ENCODE peak calls at places on chromosomes 5 and 9, in five cellular contexts. J is HCT116, Z is body of pancreas, L is Peyer's patch, H is AG04450. A is an unnamed sample. For H3K27me3, the result is how much of the 10 kb centered on the place peaks cover.

GRCh38 chr5:16936150-16937022 is at the start of gene MYO10:
- DNase-seq in J (no peak), Z (peak), L (peak), H (peak), A (no peak)

GRCh38 chr5:17099946-17100345 is 117.5 kb upstream of the BASP1 start:
- DNase-seq in J (no peak), Z (no peak), L (no peak), H (no peak), A (no peak)

GRCh38 chr5:155200608-155201007 is 187.1 kb downstream of the KIF4B start:
- DNase-seq in J (no peak), Z (no peak), L (no peak), H (no peak), A (no peak)

GRCh38 chr5:133957591-133957990 is 10.8 kb downstream of the C5orf15 start:
- DNase-seq in J (no peak), Z (no peak), L (no peak), H (no peak), A (no peak)

GRCh38 chr5:40106847-40107246 is 572.9 kb upstream of the PTGER4 start:
- DNase-seq in J (no peak), Z (no peak), L (no peak), H (no peak), A (no peak)

GRCh38 chr5:79111387-79111959 is at the start of gene BHMT:
- DNase-seq in J (no peak), Z (no peak), L (no peak), H (no peak), A (no peak)

GRCh38 chr5:41617843-41618515 is 107.6 kb upstream of the PLCXD3 start:
- DNase-seq in J (no peak), Z (no peak), L (no peak), H (no peak), A (no peak)

GRCh38 chr9:94479757-94480156 is 75.1 kb upstream of the PCAT7 start:
- DNase-seq in J (no peak), Z (no peak), L (no peak), H (no peak), A (no peak)

GRCh38 chr9:128895556-128895955 is 13.6 kb downstream of the LRRC8A start:
- DNase-seq in J (no peak), Z (no peak), L (no peak), H (no peak), A (no peak)

DNA sequence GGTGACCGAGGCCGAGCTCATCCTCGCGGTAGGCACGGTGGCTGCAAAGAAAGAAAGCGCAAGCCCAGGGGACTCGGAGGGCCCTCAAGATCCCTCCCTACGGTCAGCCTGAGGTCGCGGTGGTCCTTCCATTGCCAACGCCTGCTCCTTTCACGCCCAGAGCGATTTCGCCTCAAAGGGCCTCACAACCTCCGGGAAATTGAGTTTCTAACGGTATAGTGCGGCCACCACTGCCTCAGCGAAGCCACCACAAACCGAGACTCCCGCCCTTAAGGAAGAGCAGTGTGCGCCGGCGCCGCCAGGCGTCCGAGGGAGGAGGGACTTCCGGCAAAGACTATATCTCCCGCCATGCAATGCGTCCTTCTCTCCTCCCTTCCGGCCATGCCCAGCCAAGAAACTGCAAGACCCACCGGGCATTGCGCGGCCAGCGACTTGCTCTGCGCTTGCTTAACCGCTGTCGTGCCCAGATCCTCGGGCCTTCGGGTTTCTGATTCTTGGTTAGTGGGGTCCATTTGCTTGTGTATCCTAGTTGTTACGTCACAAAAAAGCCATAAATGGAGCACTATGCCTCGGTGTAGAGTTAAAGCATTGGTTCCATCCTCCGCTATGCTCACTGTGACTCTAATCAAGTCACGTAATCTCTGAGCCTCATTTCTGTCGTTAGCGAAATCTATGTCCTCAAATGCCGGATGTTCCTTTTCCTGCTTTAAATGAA is at the start of gene HAUS6:
- DNase-seq in J (peak), Z (peak), L (peak), H (peak), A (peak)
- TF ChIP-seq CTCF in J (peak), Z (peak), L (peak), H (peak), A (peak)

DNA sequence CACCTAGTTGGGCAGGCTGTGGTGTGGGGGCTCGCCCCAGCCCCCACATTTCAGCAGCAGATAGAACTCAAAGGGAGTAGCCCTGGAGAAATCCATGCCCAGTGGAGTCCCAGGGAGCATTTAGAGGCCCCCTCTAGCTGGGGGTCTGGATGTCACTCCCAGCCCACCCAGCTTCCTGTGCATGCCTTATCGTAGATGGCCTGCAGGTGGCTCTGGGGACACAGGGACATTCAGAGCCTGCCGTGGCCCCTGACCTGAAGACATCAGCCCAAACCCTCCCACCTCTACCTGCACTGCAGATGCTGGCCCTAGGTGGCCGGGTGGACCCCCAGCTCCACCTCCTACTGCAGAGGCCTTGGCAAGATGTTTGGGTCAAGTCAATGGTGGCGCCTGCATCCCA is 49.0 kb upstream of the LMX1B start:
- DNase-seq in J (no peak), Z (no peak), L (no peak), H (no peak), A (no peak)
- H3K27me3 ChIP-seq in J (under half), Z (under half), L (under half), H (under half), A (under half)

GRCh38 chr5:10229306-10230048 is 20.2 kb downstream of the ATPSCKMT start:
- DNase-seq in J (no peak), Z (no peak), L (no peak), H (no peak), A (peak)
- TF ChIP-seq CTCF in J (peak), Z (no peak), L (no peak), H (peak), A (peak)

GRCh38 chr5:96189987-96190386 is 228.3 kb upstream of the ELL2 start:
- DNase-seq in J (no peak), Z (no peak), L (no peak), H (no peak), A (no peak)

GRCh38 chr5:96189028-96189826 is 227.6 kb upstream of the ELL2 start:
- DNase-seq in J (no peak), Z (no peak), L (no peak), H (no peak), A (no peak)

DNA sequence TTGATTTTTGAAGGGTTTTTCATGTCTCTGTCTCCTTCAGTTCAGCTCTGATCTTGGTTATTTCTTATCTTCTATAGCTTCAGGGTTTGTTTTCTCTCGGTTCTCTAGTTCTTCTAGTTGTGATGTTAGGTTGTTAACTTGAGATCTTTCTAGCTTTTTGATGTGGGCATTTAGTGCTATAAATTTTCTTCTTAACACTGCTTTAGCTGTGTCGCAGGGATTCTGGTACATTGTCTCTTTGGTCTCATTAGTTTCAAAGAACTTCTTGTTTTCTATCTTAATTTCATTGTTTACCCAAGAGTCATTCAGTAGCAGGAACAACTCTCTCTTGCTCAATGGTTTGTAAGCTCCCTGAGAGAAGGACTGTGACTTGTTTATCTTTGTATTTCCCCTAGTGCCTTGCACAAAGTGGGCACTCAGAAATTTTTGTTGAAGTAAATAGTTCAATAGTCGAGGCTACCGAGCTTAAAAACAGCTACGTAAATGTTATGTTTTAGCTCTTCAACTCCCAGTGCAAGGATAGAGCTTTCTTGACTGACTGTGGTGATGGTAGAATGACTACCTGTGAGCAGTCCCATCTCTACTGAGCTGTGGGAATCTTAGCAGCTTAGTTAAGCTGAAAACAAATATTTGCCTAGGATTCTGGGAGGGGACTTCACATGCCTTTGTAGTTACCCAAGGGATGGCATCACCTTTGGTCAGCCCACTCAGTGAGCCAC is 225.8 kb upstream of the ELL2 start:
- DNase-seq in J (no peak), Z (no peak), L (no peak), H (no peak), A (no peak)
- H3K27me3 ChIP-seq in J (under half), Z (under half), L (under half), H (under half), A (under half)

GRCh38 chr9:134641173-134641985 is at the start of gene COL5A1:
- DNase-seq in J (no peak), Z (peak), L (peak), H (peak), A (peak)
- TF ChIP-seq CTCF in J (no peak), Z (no peak), L (no peak), H (no peak), A (peak)

DNA sequence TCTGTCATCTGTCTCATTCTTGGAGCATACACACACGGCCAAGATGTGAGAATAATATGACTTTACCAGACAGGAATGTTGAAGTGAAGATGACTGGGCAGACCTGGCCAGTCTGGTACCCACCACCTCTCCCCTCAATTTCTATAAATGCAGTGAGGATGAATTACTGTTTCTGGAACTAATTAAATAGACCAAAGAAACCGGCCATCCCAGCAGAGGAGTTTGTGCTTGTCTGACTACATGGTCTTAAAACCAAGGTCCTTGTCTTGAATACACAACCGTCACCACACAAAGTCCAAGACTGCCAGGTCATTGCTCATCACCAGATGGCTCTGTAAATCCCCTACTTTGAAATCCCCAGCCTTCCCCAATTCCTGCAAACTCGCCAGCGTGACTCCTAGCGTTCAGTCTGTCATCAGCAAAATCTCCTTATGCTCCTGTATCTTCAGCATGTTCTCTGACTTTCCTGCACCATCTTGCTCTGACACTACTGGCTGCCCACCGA is 147.2 kb downstream of the PDE4D start:
- DNase-seq in J (no peak), Z (no peak), L (peak), H (no peak), A (no peak)
- H3K27me3 ChIP-seq in J (under half), Z (under half), L (under half), H (under half), A (under half)

GRCh38 chr9:131298341-131298740 is 8.8 kb downstream of the PLPP7 start:
- DNase-seq in J (no peak), Z (no peak), L (no peak), H (no peak), A (no peak)
- TF ChIP-seq CTCF in J (no peak), Z (no peak), L (no peak), H (no peak), A (no peak)

DNA sequence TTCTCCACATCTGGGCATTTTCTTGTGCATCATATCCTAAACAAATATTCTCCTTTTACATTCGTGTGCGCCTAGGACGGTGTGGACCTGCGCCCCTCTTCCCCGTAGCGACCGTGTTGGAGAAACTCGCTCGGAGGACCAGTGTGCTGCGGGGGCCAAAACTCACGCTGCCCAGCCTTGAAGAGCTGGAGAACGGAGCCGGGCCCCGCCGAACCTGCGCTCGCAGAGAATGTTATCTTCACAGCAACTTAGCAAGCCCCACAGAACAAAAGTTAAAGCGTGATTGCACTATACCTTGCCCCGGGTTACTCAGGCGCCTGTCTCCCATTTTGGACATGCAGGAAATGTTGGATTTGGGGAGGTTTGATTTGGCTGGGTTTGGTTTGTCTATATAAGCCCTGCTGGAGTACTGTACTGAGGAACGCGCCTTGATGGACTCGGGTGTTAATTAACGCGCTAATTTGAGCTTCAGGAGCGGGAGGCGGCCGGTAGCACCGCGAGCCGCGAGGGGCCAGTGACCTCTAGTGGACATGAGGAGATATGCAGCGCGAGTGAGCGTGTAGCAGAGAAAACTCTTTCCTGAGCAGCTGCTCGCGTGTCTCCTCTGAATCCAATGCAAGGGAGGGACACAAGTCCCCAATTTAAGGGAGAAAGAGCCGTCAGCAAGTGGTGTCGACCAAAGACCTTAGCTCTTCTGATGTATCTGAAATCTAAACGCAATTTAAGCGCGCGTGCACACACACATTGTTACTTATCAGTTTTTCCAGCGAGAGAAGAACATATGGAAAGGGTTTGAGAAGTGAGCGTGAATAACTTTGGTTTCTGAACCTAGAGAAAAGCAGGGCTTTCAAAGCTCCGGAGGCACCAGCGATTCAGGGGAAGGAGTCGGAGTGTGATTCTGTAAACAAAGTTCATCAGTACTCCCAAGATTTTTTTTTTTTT is 192.1 kb downstream of the MEF2C start:
- DNase-seq in J (peak), Z (peak), L (peak), H (peak), A (no peak)
- H3K27me3 ChIP-seq in J (under half), Z (under half), L (half or more), H (half or more), A (half or more)

GRCh38 chr5:102561894-102562760 is 63.3 kb upstream of the SLCO6A1 start:
- DNase-seq in J (peak), Z (no peak), L (no peak), H (no peak), A (no peak)
- TF ChIP-seq CTCF in J (peak), Z (no peak), L (no peak), H (peak), A (peak)

A was measured in BJ.